ENCODE peak calls at places on chromosomes 2 and 18, in seven cellular contexts. One of them, this sample, is unnamed.

GRCh38 chr2:20661028-20661980 is 5.6 kb upstream of the GDF7 start:
- DNase-seq in mammary epithelial cell: peak; percentile 80
- DNase-seq in neural progenitor cell: peak; percentile 78
- DNase-seq in colonic mucosa: peak; percentile 73
- DNase-seq in GM12878: peak; percentile 46
- DNase-seq in mesendoderm: peak; percentile 93
- DNase-seq in GM23248: peak; percentile 88
- DNase-seq in this sample: peak; percentile 80

GRCh38 chr2:54166121-54166773 is 50.8 kb downstream of the ACYP2 start:
- DNase-seq in mammary epithelial cell: peak; percentile 31
- DNase-seq in neural progenitor cell: no peak
- DNase-seq in colonic mucosa: no peak
- DNase-seq in GM12878: no peak
- DNase-seq in mesendoderm: no peak
- DNase-seq in GM23248: peak; percentile 40
- DNase-seq in this sample: no peak

GRCh38 chr2:203631068-203631757 is 75.2 kb upstream of the CD28 start:
- DNase-seq in mammary epithelial cell: no peak
- DNase-seq in neural progenitor cell: no peak
- DNase-seq in colonic mucosa: no peak
- DNase-seq in GM12878: no peak
- DNase-seq in mesendoderm: no peak
- DNase-seq in GM23248: peak; percentile 27
- DNase-seq in this sample: no peak

GRCh38 chr2:163887182-163887581 is 151.4 kb upstream of the FIGN start:
- DNase-seq in mammary epithelial cell: no peak
- DNase-seq in neural progenitor cell: no peak
- DNase-seq in colonic mucosa: no peak
- DNase-seq in GM12878: no peak
- DNase-seq in mesendoderm: no peak
- DNase-seq in GM23248: no peak
- DNase-seq in this sample: no peak

GRCh38 chr2:166091439-166091838 is 36.4 kb downstream of the SCN1A start:
- DNase-seq in mammary epithelial cell: no peak
- DNase-seq in neural progenitor cell: no peak
- DNase-seq in colonic mucosa: no peak
- DNase-seq in GM12878: no peak
- DNase-seq in mesendoderm: peak; percentile 27
- DNase-seq in GM23248: no peak
- DNase-seq in this sample: no peak

GRCh38 chr2:11665510-11666362 is 4.3 kb downstream of the NTSR2 start:
- DNase-seq in mammary epithelial cell: no peak
- DNase-seq in neural progenitor cell: no peak
- DNase-seq in colonic mucosa: no peak
- DNase-seq in GM12878: no peak
- DNase-seq in mesendoderm: no peak
- DNase-seq in GM23248: no peak
- DNase-seq in this sample: no peak

GRCh38 chr18:73136134-73136533 is 268.3 kb upstream of the NETO1 start:
- DNase-seq in mammary epithelial cell: peak; percentile 11
- DNase-seq in neural progenitor cell: peak; percentile 8
- DNase-seq in colonic mucosa: no peak
- DNase-seq in GM12878: no peak
- DNase-seq in mesendoderm: peak; percentile 11
- DNase-seq in GM23248: peak; percentile 4
- DNase-seq in this sample: no peak

GRCh38 chr2:131041402-131042160 is 51.7 kb downstream of the FAM168B start:
- DNase-seq in mammary epithelial cell: no peak
- DNase-seq in neural progenitor cell: no peak
- DNase-seq in colonic mucosa: no peak
- DNase-seq in GM12878: no peak
- DNase-seq in mesendoderm: no peak
- DNase-seq in GM23248: no peak
- DNase-seq in this sample: no peak

GRCh38 chr2:55883339-55883738 is 40.2 kb downstream of the EFEMP1 start:
- DNase-seq in mammary epithelial cell: no peak
- DNase-seq in neural progenitor cell: no peak
- DNase-seq in colonic mucosa: no peak
- DNase-seq in GM12878: no peak
- DNase-seq in mesendoderm: peak; percentile 12
- DNase-seq in GM23248: peak; percentile 38
- DNase-seq in this sample: no peak

GRCh38 chr2:118902279-118903028 is 39.5 kb upstream of the MARCO start:
- DNase-seq in mammary epithelial cell: no peak
- DNase-seq in neural progenitor cell: no peak
- DNase-seq in colonic mucosa: peak; percentile 31
- DNase-seq in GM12878: no peak
- DNase-seq in mesendoderm: no peak
- DNase-seq in GM23248: no peak
- DNase-seq in this sample: no peak

GRCh38 chr2:146992466-146992865 is 852.4 kb upstream of the ACVR2A start:
- DNase-seq in mammary epithelial cell: no peak
- DNase-seq in neural progenitor cell: no peak
- DNase-seq in colonic mucosa: no peak
- DNase-seq in GM12878: no peak
- DNase-seq in mesendoderm: no peak
- DNase-seq in GM23248: peak; percentile 34
- DNase-seq in this sample: no peak

GRCh38 chr2:229153946-229154345 is 117.1 kb downstream of the PID1 start:
- DNase-seq in mammary epithelial cell: no peak
- DNase-seq in neural progenitor cell: no peak
- DNase-seq in colonic mucosa: no peak
- DNase-seq in GM12878: no peak
- DNase-seq in mesendoderm: no peak
- DNase-seq in GM23248: no peak
- DNase-seq in this sample: no peak

GRCh38 chr2:109554758-109555157 is 59.0 kb downstream of the SEPTIN10 start:
- DNase-seq in mammary epithelial cell: no peak
- DNase-seq in neural progenitor cell: no peak
- DNase-seq in colonic mucosa: no peak
- DNase-seq in GM12878: no peak
- DNase-seq in mesendoderm: peak; percentile 46
- DNase-seq in GM23248: peak; percentile 19
- DNase-seq in this sample: no peak

GRCh38 chr2:231810905-231811304 is 24.7 kb downstream of the COPS7B start:
- DNase-seq in mammary epithelial cell: peak; percentile 55
- DNase-seq in neural progenitor cell: no peak
- DNase-seq in colonic mucosa: no peak
- DNase-seq in GM12878: no peak
- DNase-seq in mesendoderm: peak; percentile 24
- DNase-seq in GM23248: peak; percentile 80
- DNase-seq in this sample: no peak

GRCh38 chr2:191030521-191031154 is 16.7 kb upstream of the STAT1 start:
- DNase-seq in mammary epithelial cell: no peak
- DNase-seq in neural progenitor cell: peak; percentile 67
- DNase-seq in colonic mucosa: peak; percentile 50
- DNase-seq in GM12878: no peak
- DNase-seq in mesendoderm: peak; percentile 68
- DNase-seq in GM23248: peak; percentile 57
- DNase-seq in this sample: no peak

GRCh38 chr2:96144481-96145027 is 686 bp downstream of the DUSP2 start:
- DNase-seq in mammary epithelial cell: no peak
- DNase-seq in neural progenitor cell: no peak
- DNase-seq in colonic mucosa: no peak
- DNase-seq in GM12878: no peak
- DNase-seq in mesendoderm: peak; percentile 62
- DNase-seq in GM23248: no peak
- DNase-seq in this sample: no peak

GRCh38 chr2:240438810-240439697 is 3.6 kb downstream of the GPC1 start:
- DNase-seq in mammary epithelial cell: peak; percentile 35
- DNase-seq in neural progenitor cell: no peak
- DNase-seq in colonic mucosa: no peak
- DNase-seq in GM12878: no peak
- DNase-seq in mesendoderm: no peak
- DNase-seq in GM23248: no peak
- DNase-seq in this sample: no peak

GRCh38 chr2:232486558-232487384 is 863 bp downstream of the ECEL1 start:
- DNase-seq in mammary epithelial cell: no peak
- DNase-seq in neural progenitor cell: no peak
- DNase-seq in colonic mucosa: no peak
- DNase-seq in GM12878: no peak
- DNase-seq in mesendoderm: no peak
- DNase-seq in GM23248: no peak
- DNase-seq in this sample: no peak

GRCh38 chr2:215442392-215442787 is 6.5 kb upstream of the FN1 start:
- DNase-seq in mammary epithelial cell: no peak
- DNase-seq in neural progenitor cell: no peak
- DNase-seq in colonic mucosa: no peak
- DNase-seq in GM12878: no peak
- DNase-seq in mesendoderm: no peak
- DNase-seq in GM23248: no peak
- DNase-seq in this sample: no peak

GRCh38 chr2:38932586-38932985 is 42.9 kb downstream of the ARHGEF33 start:
- DNase-seq in mammary epithelial cell: no peak
- DNase-seq in neural progenitor cell: no peak
- DNase-seq in colonic mucosa: no peak
- DNase-seq in GM12878: no peak
- DNase-seq in mesendoderm: no peak
- DNase-seq in GM23248: peak; percentile 9
- DNase-seq in this sample: no peak

GRCh38 chr2:3159801-3160545 is 217.6 kb downstream of the EIPR1 start:
- DNase-seq in mammary epithelial cell: no peak
- DNase-seq in neural progenitor cell: no peak
- DNase-seq in colonic mucosa: no peak
- DNase-seq in GM12878: no peak
- DNase-seq in mesendoderm: no peak
- DNase-seq in GM23248: no peak
- DNase-seq in this sample: no peak

GRCh38 chr2:7844414-7844961 is 837.4 kb upstream of the ID2 start:
- DNase-seq in mammary epithelial cell: peak; percentile 24
- DNase-seq in neural progenitor cell: peak; percentile 51
- DNase-seq in colonic mucosa: no peak
- DNase-seq in GM12878: no peak
- DNase-seq in mesendoderm: no peak
- DNase-seq in GM23248: peak; percentile 50
- DNase-seq in this sample: no peak
- H3K9ac ChIP-seq in mammary epithelial cell: no peak overlapping the region
- H3K9ac ChIP-seq in neural progenitor cell: no peak overlapping the region
- H3K9ac ChIP-seq in colonic mucosa: no peak overlapping the region
- H3K9ac ChIP-seq in GM12878: no peak overlapping the region
- H3K9ac ChIP-seq in mesendoderm: no peak overlapping the region
- H3K9ac ChIP-seq in GM23248: peak overlapping the region; percentile 23
- H3K9ac ChIP-seq in this sample: no peak overlapping the region

DNA sequence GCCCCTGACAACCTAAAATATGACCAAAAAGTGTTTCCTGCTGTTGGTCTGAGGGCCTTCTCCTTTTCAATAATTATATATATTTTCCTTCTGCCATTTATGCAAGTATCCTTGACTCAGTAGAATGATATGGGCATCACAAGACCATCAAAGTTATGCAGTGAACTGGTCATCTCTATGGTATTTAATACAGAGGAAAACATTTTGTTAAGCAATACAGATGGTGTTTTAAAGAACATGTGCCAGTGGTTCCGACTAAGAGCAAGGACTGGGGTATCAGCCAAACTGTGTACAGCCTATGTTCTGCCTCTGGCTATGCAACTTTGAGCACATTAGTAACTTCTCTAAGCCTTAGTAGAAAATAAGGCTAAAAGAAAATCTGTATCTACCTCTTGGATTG is 179.0 kb downstream of the TRABD2A start:
- DNase-seq in mammary epithelial cell: peak; percentile 73
- DNase-seq in neural progenitor cell: no peak
- DNase-seq in colonic mucosa: no peak
- DNase-seq in GM12878: no peak
- DNase-seq in mesendoderm: no peak
- DNase-seq in GM23248: peak; percentile 96
- DNase-seq in this sample: no peak
- H3K9ac ChIP-seq in mammary epithelial cell: no peak overlapping the region
- H3K9ac ChIP-seq in neural progenitor cell: no peak overlapping the region
- H3K9ac ChIP-seq in colonic mucosa: no peak overlapping the region
- H3K9ac ChIP-seq in GM12878: no peak overlapping the region
- H3K9ac ChIP-seq in mesendoderm: no peak overlapping the region
- H3K9ac ChIP-seq in GM23248: no peak overlapping the region
- H3K9ac ChIP-seq in this sample: no peak overlapping the region

DNA sequence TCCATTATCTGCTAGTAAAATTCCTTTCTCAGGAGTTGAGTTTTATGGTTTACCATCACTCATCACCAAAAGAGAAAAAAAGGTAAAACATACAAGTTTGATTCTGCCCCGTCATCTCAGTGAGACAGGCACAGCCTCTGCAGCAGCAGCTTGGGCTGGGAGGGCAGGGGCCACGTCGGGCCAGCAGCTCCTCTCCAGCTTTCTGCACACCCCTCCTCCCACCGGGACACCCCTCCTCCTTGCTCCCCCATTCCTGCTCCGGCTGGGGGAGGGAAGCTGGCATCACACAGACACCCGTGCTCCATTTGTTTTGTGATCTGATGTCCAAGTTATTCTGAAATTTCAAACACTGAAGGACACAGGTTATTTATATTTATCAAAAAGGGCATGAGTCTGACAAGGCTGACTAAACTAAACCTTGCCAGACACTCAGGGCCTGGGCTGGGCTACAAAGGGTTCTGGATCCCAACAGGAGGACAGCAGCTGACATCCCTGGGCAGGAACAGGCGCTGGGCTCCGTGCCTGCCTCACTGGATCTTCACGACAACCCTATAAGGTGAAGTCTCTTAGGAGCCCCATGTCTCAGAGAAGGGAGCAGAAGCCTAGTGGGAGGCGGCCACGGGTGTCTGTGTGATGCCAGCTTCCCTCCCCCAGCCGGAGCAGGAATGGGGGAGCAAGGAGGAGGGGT is 71.4 kb downstream of the HDAC4 start:
- DNase-seq in mammary epithelial cell: no peak
- DNase-seq in neural progenitor cell: no peak
- DNase-seq in colonic mucosa: no peak
- DNase-seq in GM12878: no peak
- DNase-seq in mesendoderm: no peak
- DNase-seq in GM23248: no peak
- DNase-seq in this sample: no peak
- H3K9ac ChIP-seq in mammary epithelial cell: no peak overlapping the region
- H3K9ac ChIP-seq in neural progenitor cell: no peak overlapping the region
- H3K9ac ChIP-seq in colonic mucosa: peak overlapping the region; percentile 53
- H3K9ac ChIP-seq in GM12878: no peak overlapping the region
- H3K9ac ChIP-seq in mesendoderm: no peak overlapping the region
- H3K9ac ChIP-seq in GM23248: peak overlapping the region; percentile 63
- H3K9ac ChIP-seq in this sample: no peak overlapping the region

DNA sequence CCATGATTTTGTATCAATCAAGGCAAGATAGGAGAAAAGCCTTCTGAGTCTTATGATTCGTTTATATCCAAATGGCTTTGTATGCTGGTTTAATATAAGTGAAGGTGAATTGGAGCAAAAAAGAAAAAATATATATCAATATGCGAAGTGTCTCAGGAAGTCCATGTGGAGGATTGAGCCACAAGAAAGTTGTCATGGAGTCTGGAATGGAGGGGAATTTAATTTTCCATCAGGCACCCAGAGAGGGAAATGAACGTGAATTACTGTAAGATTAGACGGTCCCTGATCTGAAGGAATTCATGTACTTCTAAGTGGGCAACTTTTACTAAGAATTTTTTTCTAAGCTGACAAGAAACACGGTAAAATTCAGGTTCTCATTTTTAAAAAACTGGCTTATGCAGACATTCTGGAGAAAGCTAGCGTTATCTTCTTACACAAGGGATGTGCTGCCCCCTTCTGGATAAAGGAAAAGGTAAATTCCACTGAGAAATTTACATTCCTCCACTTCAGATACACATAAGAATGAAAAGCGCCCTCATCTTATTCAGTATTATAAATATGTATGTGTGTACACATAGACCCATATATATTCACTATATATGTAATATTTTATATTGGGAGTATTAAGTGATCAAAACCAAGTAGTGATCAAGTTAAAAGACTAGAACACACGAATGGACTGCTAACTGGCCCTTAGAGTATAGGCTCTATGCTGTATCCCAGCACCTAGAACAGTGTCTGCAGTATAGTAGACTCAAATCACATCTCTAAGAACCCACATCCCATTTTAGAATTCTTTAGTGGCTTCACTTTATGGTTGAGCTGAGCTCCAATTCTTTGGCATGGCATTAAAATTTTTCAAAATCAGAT is 289.0 kb upstream of the TFPI start:
- DNase-seq in mammary epithelial cell: peak; percentile 35
- DNase-seq in neural progenitor cell: peak; percentile 80
- DNase-seq in colonic mucosa: no peak
- DNase-seq in GM12878: no peak
- DNase-seq in mesendoderm: peak; percentile 77
- DNase-seq in GM23248: peak; percentile 81
- DNase-seq in this sample: peak; percentile 56
- H3K9ac ChIP-seq in mammary epithelial cell: no peak overlapping the region
- H3K9ac ChIP-seq in neural progenitor cell: no peak overlapping the region
- H3K9ac ChIP-seq in colonic mucosa: no peak overlapping the region
- H3K9ac ChIP-seq in GM12878: no peak overlapping the region
- H3K9ac ChIP-seq in mesendoderm: no peak overlapping the region
- H3K9ac ChIP-seq in GM23248: no peak overlapping the region
- H3K9ac ChIP-seq in this sample: no peak overlapping the region